ENCODE peak calls at places on chromosomes 13 and 19, in four cellular contexts. M is mammary epithelial cell, S is stomach, V is ascending aorta. G is an unnamed sample.

GRCh38 chr19:1064661-1065605 is 2.0 kb upstream of the ARHGAP45 start:
- DNase-seq in M (peak; percentile 52), S (peak; percentile 81), V (peak; percentile 81), G (peak; percentile 71)

GRCh38 chr19:11063434-11063833 is 25.8 kb upstream of the LDLR start:
- DNase-seq in M (no peak), S (no peak), V (no peak), G (no peak)

GRCh38 chr13:29925457-29925856 is 75.0 kb upstream of the UBL3 start:
- DNase-seq in M (peak; percentile 79), S (peak; percentile 91), V (peak; percentile 96), G (peak; percentile 91)

GRCh38 chr19:2266183-2266993 is 10.2 kb upstream of the JSRP1 start:
- DNase-seq in M (peak; percentile 67), S (peak; percentile 93), V (peak; percentile 91), G (peak; percentile 83)

GRCh38 chr19:1130801-1131717 is 27.3 kb downstream of the GPX4 start:
- DNase-seq in M (no peak), S (peak; percentile 46), V (no peak), G (no peak)

GRCh38 chr19:11784356-11784755 is 14.0 kb upstream of the ZNF491 start:
- DNase-seq in M (no peak), S (no peak), V (no peak), G (no peak)

GRCh38 chr19:902093-902370 is 8.7 kb downstream of the RNU6-9 start:
- DNase-seq in M (no peak), S (no peak), V (no peak), G (no peak)

GRCh38 chr13:110304256-110304655 is 2.7 kb downstream of the COL4A1 start:
- DNase-seq in M (no peak), S (no peak), V (peak; percentile 77), G (no peak)

GRCh38 chr13:73803997-73804396 is 330.2 kb downstream of the KLF12 start:
- DNase-seq in M (peak; percentile 56), S (no peak), V (no peak), G (no peak)

GRCh38 chr19:44658069-44658727 is 13.1 kb upstream of the CEACAM19 start:
- DNase-seq in M (no peak), S (no peak), V (no peak), G (no peak)

GRCh38 chr19:7415857-7416371 is 67.2 kb downstream of the ARHGEF18 start:
- DNase-seq in M (no peak), S (no peak), V (no peak), G (no peak)

GRCh38 chr19:45455707-45456499 is 11.9 kb upstream of the FOSB start:
- DNase-seq in M (peak; percentile 98), S (peak; percentile 95), V (peak; percentile 99), G (peak; percentile 93)

GRCh38 chr19:56133858-56134654 is 7.0 kb upstream of the ZNF444 start:
- DNase-seq in M (peak; percentile 35), S (no peak), V (no peak), G (peak; percentile 70)

GRCh38 chr19:46180701-46181385 is 32.8 kb downstream of the IGFL2 start:
- DNase-seq in M (peak; percentile 89), S (no peak), V (no peak), G (no peak)

GRCh38 chr13:23889598-23890224 is 511 bp upstream of the MIPEP start:
- DNase-seq in M (no peak), S (no peak), V (no peak), G (no peak)

GRCh38 chr19:12994701-12995595 is at the start of gene NFIX:
- DNase-seq in M (peak; percentile 62), S (peak; percentile 78), V (peak; percentile 86), G (peak; percentile 75)

GRCh38 chr13:77810430-77810829 is 108.2 kb downstream of the EDNRB start:
- DNase-seq in M (peak; percentile 8), S (no peak), V (no peak), G (no peak)

GRCh38 chr19:907183-907853 is 5.7 kb downstream of the R3HDM4 start:
- DNase-seq in M (no peak), S (no peak), V (no peak), G (no peak)

GRCh38 chr19:15812059-15812722 is 3.3 kb downstream of the OR10H1 start:
- DNase-seq in M (peak; percentile 32), S (peak; percentile 40), V (no peak), G (no peak)

GRCh38 chr19:31338069-31338767 is 11.0 kb downstream of the TSHZ3 start:
- DNase-seq in M (no peak), S (no peak), V (peak; percentile 79), G (no peak)

GRCh38 chr19:16062789-16063188 is 13.5 kb upstream of the TPM4 start:
- DNase-seq in M (no peak), S (peak; percentile 70), V (peak; percentile 65), G (no peak)

GRCh38 chr13:109154146-109154545 is 524.7 kb downstream of the MYO16 start:
- DNase-seq in M (no peak), S (no peak), V (no peak), G (no peak)

GRCh38 chr13:98999635-98999952 is 21.7 kb upstream of the DOCK9 start:
- DNase-seq in M (no peak), S (no peak), V (no peak), G (no peak)

GRCh38 chr13:99000137-99000536 is 22.3 kb upstream of the DOCK9 start:
- DNase-seq in M (no peak), S (no peak), V (no peak), G (no peak)

GRCh38 chr13:98997051-98997730 is 19.3 kb upstream of the DOCK9 start:
- DNase-seq in M (no peak), S (no peak), V (no peak), G (no peak)

GRCh38 chr13:98997738-98998641 is 20.1 kb upstream of the DOCK9 start:
- DNase-seq in M (peak; percentile 92), S (no peak), V (no peak), G (no peak)

DNA sequence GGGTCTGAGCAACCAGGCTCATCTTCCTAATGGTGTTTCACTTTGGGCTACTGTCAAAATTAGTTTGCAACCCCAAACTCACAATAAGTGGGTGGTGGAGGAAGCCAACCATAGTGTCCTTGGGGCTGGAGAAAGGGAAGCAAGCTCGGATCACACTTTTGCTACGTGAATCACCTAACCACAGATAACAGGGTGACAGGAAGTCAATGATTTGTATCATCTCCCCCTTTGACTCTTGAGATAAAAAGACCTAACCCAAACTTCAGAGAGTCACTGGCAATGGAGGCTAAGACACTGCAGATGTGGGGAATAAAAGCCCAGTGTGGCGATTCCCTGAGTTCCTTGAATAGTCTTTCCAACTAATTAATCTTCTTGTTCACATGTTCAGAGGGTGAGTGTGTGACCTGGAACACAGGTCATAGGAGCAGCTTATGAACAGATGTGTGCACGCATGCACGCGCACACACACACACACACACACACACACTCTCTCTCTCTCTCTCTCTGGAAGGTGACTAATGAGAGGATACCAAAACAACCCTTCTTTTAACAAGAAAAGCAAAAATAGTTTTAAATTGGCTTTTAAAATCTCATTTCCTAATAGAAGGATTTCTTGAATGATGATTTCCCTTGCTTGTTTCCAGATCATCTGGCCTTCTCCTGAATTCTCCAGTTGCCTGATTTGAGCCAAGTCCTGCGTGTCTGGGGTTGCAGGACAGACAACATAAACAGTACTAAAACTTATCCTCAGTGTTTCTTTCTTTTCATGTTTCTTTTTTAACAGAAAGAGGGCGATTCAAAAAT is 21.2 kb upstream of the DOCK9 start:
- DNase-seq in M (no peak), S (no peak), V (no peak), G (no peak)
- TF ChIP-seq CTCF in M (no peak), S (no peak), V (no peak), G (no peak)

GRCh38 chr19:30323904-30324303 is 48.3 kb upstream of the ZNF536 start:
- DNase-seq in M (no peak), S (no peak), V (no peak), G (no peak)
- H3K4me1 ChIP-seq in M (no peaks in the 10 kb centered on the region), S (no peaks in the 10 kb centered on the region), V (no peaks in the 10 kb centered on the region), G (no peaks in the 10 kb centered on the region)

DNA sequence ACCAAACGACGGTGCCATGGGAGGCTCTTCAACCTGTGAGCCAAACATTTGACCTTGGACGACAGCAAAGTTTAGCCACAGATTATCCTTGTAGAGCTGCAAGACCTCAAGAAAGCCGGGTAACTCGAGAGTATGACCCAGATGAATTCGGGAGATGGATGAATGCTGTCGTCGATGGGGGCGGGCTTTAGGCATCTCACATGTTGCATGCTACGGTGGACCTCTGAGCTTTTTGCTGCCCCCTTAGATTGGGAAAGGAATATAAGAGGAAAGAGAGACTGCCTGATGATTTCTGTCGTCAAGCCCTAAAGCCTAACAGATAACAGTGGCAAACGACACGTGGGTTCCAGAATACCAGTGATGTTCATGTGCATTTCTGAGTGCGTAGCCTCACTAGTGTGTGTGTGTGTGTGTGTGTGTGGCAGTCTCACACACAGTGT is 716 bp upstream of the ABCC4 start:
- DNase-seq in M (no peak), S (no peak), V (peak; percentile 64), G (no peak)
- TF ChIP-seq CTCF in M (no peak), S (no peak), V (no peak), G (no peak)

GRCh38 chr13:97306646-97307045 is 84.5 kb downstream of the MBNL2 start:
- DNase-seq in M (no peak), S (no peak), V (no peak), G (no peak)

GRCh38 chr13:97307544-97307881 is 85.4 kb downstream of the MBNL2 start:
- DNase-seq in M (no peak), S (no peak), V (no peak), G (no peak)

GRCh38 chr13:97307882-97308624 is 85.9 kb downstream of the MBNL2 start:
- DNase-seq in M (peak; percentile 86), S (no peak), V (no peak), G (no peak)

GRCh38 chr13:97306106-97306505 is 84.0 kb downstream of the MBNL2 start:
- DNase-seq in M (no peak), S (no peak), V (no peak), G (no peak)

GRCh38 chr13:97307096-97307495 is 85.0 kb downstream of the MBNL2 start:
- DNase-seq in M (no peak), S (no peak), V (no peak), G (no peak)
- H3K4me1 ChIP-seq in M (peaks cover 50% of the 10 kb centered on the region), S (peaks cover 11% of the 10 kb centered on the region), V (peaks cover 16% of the 10 kb centered on the region), G (peaks cover 30% of the 10 kb centered on the region)

GRCh38 chr19:40502647-40503046 is 35.8 kb downstream of the SPTBN4 start:
- DNase-seq in M (no peak), S (peak; percentile 55), V (no peak), G (no peak)
- TF ChIP-seq CTCF in M (no peak), S (no peak), V (no peak), G (no peak)